ENCODE peak calls at places on chromosomes 6 and 20, in five cellular contexts. G is small intestine, C is RPMI8226, K is EL, Q is Panc1. D is an unnamed sample.
A peak's percentile ranks its signal among the peaks of the same experiment; 100 is the strongest.

GRCh38 chr20:45945678-45946148 is 11.2 kb downstream of the PCIF1 start:
- DNase-seq in K (peak; percentile 76), C (no peak), G (no peak), Q (no peak), D (no peak)

GRCh38 chr6:26053929-26054658 is 33.1 kb upstream of the HFE start:
- DNase-seq in C (peak; percentile 31), G (no peak), K (no peak), Q (no peak), D (no peak)

GRCh38 chr6:113461153-113461897 is 395.8 kb upstream of the MARCKS start:
- DNase-seq in K (no peak), Q (no peak), C (no peak), G (no peak), D (no peak)

GRCh38 chr6:149026530-149026942 is 279.7 kb downstream of the UST start:
- DNase-seq in K (peak; percentile 94), C (peak; percentile 71), Q (no peak), G (no peak), D (peak; percentile 70)

GRCh38 chr6:31814677-31815024 is 432 bp downstream of the HSPA1L start:
- DNase-seq in C (peak; percentile 67), G (peak; percentile 98), Q (peak; percentile 92), K (peak; percentile 99), D (peak; percentile 90)

GRCh38 chr6:131909408-131910218 is 41.6 kb downstream of the CCN2 start:
- DNase-seq in Q (peak; percentile 60), K (peak; percentile 72), G (peak; percentile 86), C (peak; percentile 80), D (peak; percentile 57)

GRCh38 chr6:164200071-164200470 is 785.6 kb downstream of the QKI start:
- DNase-seq in Q (no peak), G (no peak), K (peak; percentile 25), C (peak; percentile 8), D (no peak)

GRCh38 chr20:10646886-10647420 is 26.8 kb downstream of the JAG1 start:
- DNase-seq in K (no peak), G (no peak), C (no peak), Q (no peak), D (no peak)

GRCh38 chr20:47719625-47720024 is 65.7 kb downstream of the SULF2 start:
- DNase-seq in G (no peak), C (no peak), K (no peak), Q (no peak), D (no peak)

GRCh38 chr20:56358070-56358469 is 704 bp upstream of the FAM210B start:
- DNase-seq in G (no peak), K (peak; percentile 54), C (no peak), Q (no peak), D (no peak)

GRCh38 chr20:44810061-44810390 is 320 bp downstream of the RIMS4 start:
- DNase-seq in Q (no peak), K (no peak), G (no peak), C (no peak), D (no peak)

GRCh38 chr6:17897681-17898080 is 89.8 kb downstream of the KIF13A start:
- DNase-seq in K (no peak), C (no peak), G (no peak), Q (no peak), D (no peak)

GRCh38 chr20:56826971-56827645 is 198.0 kb downstream of the TFAP2C start:
- DNase-seq in Q (no peak), C (no peak), K (peak; percentile 67), G (no peak), D (no peak)

GRCh38 chr6:92810913-92811312 is 608.4 kb downstream of the EPHA7 start:
- DNase-seq in C (peak; percentile 42), G (peak; percentile 62), Q (peak; percentile 5), K (no peak), D (peak; percentile 3)

GRCh38 chr6:75852721-75853120 is 103.7 kb downstream of the MYO6 start:
- DNase-seq in K (peak; percentile 18), C (no peak), G (peak; percentile 51), Q (peak; percentile 79), D (no peak)

GRCh38 chr20:62699296-62699695 is 9.3 kb upstream of the NTSR1 start:
- DNase-seq in K (no peak), C (no peak), Q (no peak), G (no peak), D (no peak)

GRCh38 chr6:116945809-116946208 is 68.8 kb downstream of the RFX6 start:
- DNase-seq in C (no peak), Q (no peak), K (peak; percentile 18), G (no peak), D (no peak)

GRCh38 chr20:34806255-34806654 is 19.2 kb downstream of the NCOA6 start:
- DNase-seq in G (peak; percentile 17), C (no peak), K (no peak), Q (no peak), D (no peak)

GRCh38 chr6:48449002-48449401 is 338.0 kb upstream of the PTCHD4 start:
- DNase-seq in K (no peak), G (no peak), Q (no peak), C (no peak), D (no peak)

GRCh38 chr6:53793318-53793975 is 1.4 kb upstream of the LRRC1 start:
- DNase-seq in Q (peak; percentile 13), K (peak; percentile 65), G (peak; percentile 75), C (peak; percentile 63), D (peak; percentile 68)

GRCh38 chr20:36319356-36320260 is 13.5 kb downstream of the DLGAP4 start:
- DNase-seq in C (no peak), G (no peak), K (no peak), Q (no peak), D (no peak)

GRCh38 chr6:165664553-165665383 is 1.7 kb upstream of the PDE10A start:
- DNase-seq in K (no peak), C (no peak), Q (no peak), G (no peak), D (no peak)

GRCh38 chr6:169884158-169884557 is 132.7 kb downstream of the ERMARD start:
- DNase-seq in Q (no peak), K (no peak), C (no peak), G (no peak), D (no peak)

GRCh38 chr6:43817192-43817591 is 47.2 kb downstream of the VEGFA start:
- DNase-seq in K (peak; percentile 50), C (peak; percentile 67), Q (no peak), G (peak; percentile 68), D (peak; percentile 37)

GRCh38 chr20:64035066-64035932 is 683 bp upstream of the C20orf204 start:
- DNase-seq in K (no peak), C (no peak), G (no peak), Q (no peak), D (no peak)

GRCh38 chr6:83417880-83418663 is 12.8 kb downstream of the ME1 start:
- DNase-seq in Q (peak; percentile 32), C (peak; percentile 49), K (peak; percentile 52), G (peak; percentile 64), D (peak; percentile 35)

GRCh38 chr6:134123666-134124208 is 71.3 kb upstream of the SLC2A12 start:
- DNase-seq in G (peak; percentile 60), Q (peak; percentile 65), K (peak; percentile 74), C (peak; percentile 53), D (peak; percentile 94)